ENCODE peak calls at places on chromosome 5, in nine cellular contexts. One of them, this sample, is unnamed.
A peak's percentile ranks its signal among the peaks of the same experiment; 100 is the strongest.

GRCh38 chr5:137649228-137649890 is 86.5 kb downstream of the KLHL3 start:
- DNase-seq in stimulated activated CD8-positive, alpha-beta memory T cell treated with anti-CD3 and anti-CD28 coated beads, Interleukin-15, amount 100 ng/mL, for 4 hours: no peak
- DNase-seq in activated effector memory CD4-positive, alpha-beta T cell treated with anti-CD3 and anti-CD28 coated beads, Interleukin-2, amount 50 U/mL, for 16 hours: no peak
- DNase-seq in uterus: no peak
- DNase-seq in substantia nigra: no peak
- DNase-seq in H54: no peak
- DNase-seq in NCI-H748 treated with DMSO at 0.1 percent for 48 hours: no peak
- DNase-seq in fibroblast of the aortic adventitia: peak; percentile 27
- DNase-seq in astrocyte: peak; percentile 44
- DNase-seq in this sample: peak; percentile 71

GRCh38 chr5:171312129-171312819 is 3.2 kb downstream of the TLX3 start:
- DNase-seq in stimulated activated CD8-positive, alpha-beta memory T cell treated with anti-CD3 and anti-CD28 coated beads, Interleukin-15, amount 100 ng/mL, for 4 hours: no peak
- DNase-seq in activated effector memory CD4-positive, alpha-beta T cell treated with anti-CD3 and anti-CD28 coated beads, Interleukin-2, amount 50 U/mL, for 16 hours: peak; percentile 53
- DNase-seq in uterus: no peak
- DNase-seq in substantia nigra: no peak
- DNase-seq in H54: no peak
- DNase-seq in NCI-H748 treated with DMSO at 0.1 percent for 48 hours: no peak
- DNase-seq in fibroblast of the aortic adventitia: no peak
- DNase-seq in astrocyte: no peak
- DNase-seq in this sample: no peak

GRCh38 chr5:74579215-74579614 is 61.3 kb downstream of the ENC1 start:
- DNase-seq in stimulated activated CD8-positive, alpha-beta memory T cell treated with anti-CD3 and anti-CD28 coated beads, Interleukin-15, amount 100 ng/mL, for 4 hours: peak; percentile 7
- DNase-seq in activated effector memory CD4-positive, alpha-beta T cell treated with anti-CD3 and anti-CD28 coated beads, Interleukin-2, amount 50 U/mL, for 16 hours: peak; percentile 85
- DNase-seq in uterus: no peak
- DNase-seq in substantia nigra: no peak
- DNase-seq in H54: no peak
- DNase-seq in NCI-H748 treated with DMSO at 0.1 percent for 48 hours: no peak
- DNase-seq in fibroblast of the aortic adventitia: no peak
- DNase-seq in astrocyte: peak; percentile 96
- DNase-seq in this sample: no peak

GRCh38 chr5:124088289-124089064 is 576.5 kb downstream of the CSNK1G3 start:
- DNase-seq in stimulated activated CD8-positive, alpha-beta memory T cell treated with anti-CD3 and anti-CD28 coated beads, Interleukin-15, amount 100 ng/mL, for 4 hours: no peak
- DNase-seq in activated effector memory CD4-positive, alpha-beta T cell treated with anti-CD3 and anti-CD28 coated beads, Interleukin-2, amount 50 U/mL, for 16 hours: no peak
- DNase-seq in uterus: no peak
- DNase-seq in substantia nigra: no peak
- DNase-seq in H54: no peak
- DNase-seq in NCI-H748 treated with DMSO at 0.1 percent for 48 hours: peak; percentile 53
- DNase-seq in fibroblast of the aortic adventitia: no peak
- DNase-seq in astrocyte: no peak
- DNase-seq in this sample: no peak

GRCh38 chr5:141843156-141843927 is 34.9 kb downstream of the PCDH1 start:
- DNase-seq in stimulated activated CD8-positive, alpha-beta memory T cell treated with anti-CD3 and anti-CD28 coated beads, Interleukin-15, amount 100 ng/mL, for 4 hours: no peak
- DNase-seq in activated effector memory CD4-positive, alpha-beta T cell treated with anti-CD3 and anti-CD28 coated beads, Interleukin-2, amount 50 U/mL, for 16 hours: no peak
- DNase-seq in uterus: no peak
- DNase-seq in substantia nigra: no peak
- DNase-seq in H54: no peak
- DNase-seq in NCI-H748 treated with DMSO at 0.1 percent for 48 hours: no peak
- DNase-seq in fibroblast of the aortic adventitia: peak; percentile 29
- DNase-seq in astrocyte: peak; percentile 22
- DNase-seq in this sample: peak; percentile 44

GRCh38 chr5:57176350-57176857 is 2.5 kb downstream of the GPBP1 start:
- DNase-seq in stimulated activated CD8-positive, alpha-beta memory T cell treated with anti-CD3 and anti-CD28 coated beads, Interleukin-15, amount 100 ng/mL, for 4 hours: no peak
- DNase-seq in activated effector memory CD4-positive, alpha-beta T cell treated with anti-CD3 and anti-CD28 coated beads, Interleukin-2, amount 50 U/mL, for 16 hours: no peak
- DNase-seq in uterus: no peak
- DNase-seq in substantia nigra: no peak
- DNase-seq in H54: no peak
- DNase-seq in NCI-H748 treated with DMSO at 0.1 percent for 48 hours: no peak
- DNase-seq in fibroblast of the aortic adventitia: peak; percentile 48
- DNase-seq in astrocyte: peak; percentile 81
- DNase-seq in this sample: peak; percentile 92

GRCh38 chr5:122849746-122850145 is 4.3 kb downstream of the SNX24 start:
- DNase-seq in stimulated activated CD8-positive, alpha-beta memory T cell treated with anti-CD3 and anti-CD28 coated beads, Interleukin-15, amount 100 ng/mL, for 4 hours: no peak
- DNase-seq in activated effector memory CD4-positive, alpha-beta T cell treated with anti-CD3 and anti-CD28 coated beads, Interleukin-2, amount 50 U/mL, for 16 hours: no peak
- DNase-seq in uterus: no peak
- DNase-seq in substantia nigra: no peak
- DNase-seq in H54: no peak
- DNase-seq in NCI-H748 treated with DMSO at 0.1 percent for 48 hours: no peak
- DNase-seq in fibroblast of the aortic adventitia: peak; percentile 25
- DNase-seq in astrocyte: peak; percentile 29
- DNase-seq in this sample: peak; percentile 20

GRCh38 chr5:125142439-125142838 is 396.0 kb upstream of the ZNF608 start:
- DNase-seq in stimulated activated CD8-positive, alpha-beta memory T cell treated with anti-CD3 and anti-CD28 coated beads, Interleukin-15, amount 100 ng/mL, for 4 hours: no peak
- DNase-seq in activated effector memory CD4-positive, alpha-beta T cell treated with anti-CD3 and anti-CD28 coated beads, Interleukin-2, amount 50 U/mL, for 16 hours: no peak
- DNase-seq in uterus: no peak
- DNase-seq in substantia nigra: no peak
- DNase-seq in H54: no peak
- DNase-seq in NCI-H748 treated with DMSO at 0.1 percent for 48 hours: no peak
- DNase-seq in fibroblast of the aortic adventitia: peak; percentile 41
- DNase-seq in astrocyte: peak; percentile 27
- DNase-seq in this sample: peak; percentile 54

GRCh38 chr5:156367602-156368001 is 40.6 kb downstream of the SGCD start:
- DNase-seq in stimulated activated CD8-positive, alpha-beta memory T cell treated with anti-CD3 and anti-CD28 coated beads, Interleukin-15, amount 100 ng/mL, for 4 hours: no peak
- DNase-seq in activated effector memory CD4-positive, alpha-beta T cell treated with anti-CD3 and anti-CD28 coated beads, Interleukin-2, amount 50 U/mL, for 16 hours: no peak
- DNase-seq in uterus: no peak
- DNase-seq in substantia nigra: no peak
- DNase-seq in H54: no peak
- DNase-seq in NCI-H748 treated with DMSO at 0.1 percent for 48 hours: no peak
- DNase-seq in fibroblast of the aortic adventitia: peak; percentile 46
- DNase-seq in astrocyte: peak; percentile 90
- DNase-seq in this sample: peak; percentile 99

GRCh38 chr5:2761921-2762488 is 10.5 kb upstream of the IRX2 start:
- DNase-seq in stimulated activated CD8-positive, alpha-beta memory T cell treated with anti-CD3 and anti-CD28 coated beads, Interleukin-15, amount 100 ng/mL, for 4 hours: no peak
- DNase-seq in activated effector memory CD4-positive, alpha-beta T cell treated with anti-CD3 and anti-CD28 coated beads, Interleukin-2, amount 50 U/mL, for 16 hours: no peak
- DNase-seq in uterus: no peak
- DNase-seq in substantia nigra: no peak
- DNase-seq in H54: no peak
- DNase-seq in NCI-H748 treated with DMSO at 0.1 percent for 48 hours: no peak
- DNase-seq in fibroblast of the aortic adventitia: no peak
- DNase-seq in astrocyte: no peak
- DNase-seq in this sample: peak; percentile 15

GRCh38 chr5:109041319-109041718 is 293.6 kb downstream of the FER start:
- DNase-seq in stimulated activated CD8-positive, alpha-beta memory T cell treated with anti-CD3 and anti-CD28 coated beads, Interleukin-15, amount 100 ng/mL, for 4 hours: no peak
- DNase-seq in activated effector memory CD4-positive, alpha-beta T cell treated with anti-CD3 and anti-CD28 coated beads, Interleukin-2, amount 50 U/mL, for 16 hours: no peak
- DNase-seq in uterus: no peak
- DNase-seq in substantia nigra: no peak
- DNase-seq in H54: no peak
- DNase-seq in NCI-H748 treated with DMSO at 0.1 percent for 48 hours: no peak
- DNase-seq in fibroblast of the aortic adventitia: no peak
- DNase-seq in astrocyte: no peak
- DNase-seq in this sample: no peak

GRCh38 chr5:39520232-39520572 is 95.4 kb upstream of the DAB2 start:
- DNase-seq in stimulated activated CD8-positive, alpha-beta memory T cell treated with anti-CD3 and anti-CD28 coated beads, Interleukin-15, amount 100 ng/mL, for 4 hours: no peak
- DNase-seq in activated effector memory CD4-positive, alpha-beta T cell treated with anti-CD3 and anti-CD28 coated beads, Interleukin-2, amount 50 U/mL, for 16 hours: no peak
- DNase-seq in uterus: no peak
- DNase-seq in substantia nigra: no peak
- DNase-seq in H54: no peak
- DNase-seq in NCI-H748 treated with DMSO at 0.1 percent for 48 hours: no peak
- DNase-seq in fibroblast of the aortic adventitia: peak; percentile 90
- DNase-seq in astrocyte: peak; percentile 88
- DNase-seq in this sample: peak; percentile 91

GRCh38 chr5:33711094-33711670 is 180.6 kb downstream of the ADAMTS12 start:
- DNase-seq in stimulated activated CD8-positive, alpha-beta memory T cell treated with anti-CD3 and anti-CD28 coated beads, Interleukin-15, amount 100 ng/mL, for 4 hours: no peak
- DNase-seq in activated effector memory CD4-positive, alpha-beta T cell treated with anti-CD3 and anti-CD28 coated beads, Interleukin-2, amount 50 U/mL, for 16 hours: no peak
- DNase-seq in uterus: no peak
- DNase-seq in substantia nigra: no peak
- DNase-seq in H54: no peak
- DNase-seq in NCI-H748 treated with DMSO at 0.1 percent for 48 hours: no peak
- DNase-seq in fibroblast of the aortic adventitia: no peak
- DNase-seq in astrocyte: no peak
- DNase-seq in this sample: no peak

GRCh38 chr5:178323541-178323865 is 90.9 kb upstream of the PHYKPL start:
- DNase-seq in stimulated activated CD8-positive, alpha-beta memory T cell treated with anti-CD3 and anti-CD28 coated beads, Interleukin-15, amount 100 ng/mL, for 4 hours: no peak
- DNase-seq in activated effector memory CD4-positive, alpha-beta T cell treated with anti-CD3 and anti-CD28 coated beads, Interleukin-2, amount 50 U/mL, for 16 hours: no peak
- DNase-seq in uterus: no peak
- DNase-seq in substantia nigra: no peak
- DNase-seq in H54: no peak
- DNase-seq in NCI-H748 treated with DMSO at 0.1 percent for 48 hours: no peak
- DNase-seq in fibroblast of the aortic adventitia: no peak
- DNase-seq in astrocyte: no peak
- DNase-seq in this sample: no peak

GRCh38 chr5:110506378-110506777 is 220.1 kb downstream of the TMEM232 start:
- DNase-seq in stimulated activated CD8-positive, alpha-beta memory T cell treated with anti-CD3 and anti-CD28 coated beads, Interleukin-15, amount 100 ng/mL, for 4 hours: no peak
- DNase-seq in activated effector memory CD4-positive, alpha-beta T cell treated with anti-CD3 and anti-CD28 coated beads, Interleukin-2, amount 50 U/mL, for 16 hours: no peak
- DNase-seq in uterus: no peak
- DNase-seq in substantia nigra: no peak
- DNase-seq in H54: no peak
- DNase-seq in NCI-H748 treated with DMSO at 0.1 percent for 48 hours: no peak
- DNase-seq in fibroblast of the aortic adventitia: no peak
- DNase-seq in astrocyte: no peak
- DNase-seq in this sample: no peak

GRCh38 chr5:132254321-132254977 is 3.0 kb upstream of the PDLIM4 start:
- DNase-seq in stimulated activated CD8-positive, alpha-beta memory T cell treated with anti-CD3 and anti-CD28 coated beads, Interleukin-15, amount 100 ng/mL, for 4 hours: no peak
- DNase-seq in activated effector memory CD4-positive, alpha-beta T cell treated with anti-CD3 and anti-CD28 coated beads, Interleukin-2, amount 50 U/mL, for 16 hours: no peak
- DNase-seq in uterus: peak; percentile 33
- DNase-seq in substantia nigra: no peak
- DNase-seq in H54: no peak
- DNase-seq in NCI-H748 treated with DMSO at 0.1 percent for 48 hours: no peak
- DNase-seq in fibroblast of the aortic adventitia: peak; percentile 59
- DNase-seq in astrocyte: no peak
- DNase-seq in this sample: no peak

GRCh38 chr5:157670662-157671591 is at the start of gene C5orf52:
- DNase-seq in stimulated activated CD8-positive, alpha-beta memory T cell treated with anti-CD3 and anti-CD28 coated beads, Interleukin-15, amount 100 ng/mL, for 4 hours: no peak
- DNase-seq in activated effector memory CD4-positive, alpha-beta T cell treated with anti-CD3 and anti-CD28 coated beads, Interleukin-2, amount 50 U/mL, for 16 hours: peak; percentile 70
- DNase-seq in uterus: peak; percentile 24
- DNase-seq in substantia nigra: no peak
- DNase-seq in H54: no peak
- DNase-seq in NCI-H748 treated with DMSO at 0.1 percent for 48 hours: peak; percentile 51
- DNase-seq in fibroblast of the aortic adventitia: peak; percentile 21
- DNase-seq in astrocyte: peak; percentile 25
- DNase-seq in this sample: peak; percentile 70

GRCh38 chr5:82031220-82032119 is 59.6 kb downstream of the ATG10 start:
- DNase-seq in stimulated activated CD8-positive, alpha-beta memory T cell treated with anti-CD3 and anti-CD28 coated beads, Interleukin-15, amount 100 ng/mL, for 4 hours: no peak
- DNase-seq in activated effector memory CD4-positive, alpha-beta T cell treated with anti-CD3 and anti-CD28 coated beads, Interleukin-2, amount 50 U/mL, for 16 hours: no peak
- DNase-seq in uterus: no peak
- DNase-seq in substantia nigra: no peak
- DNase-seq in H54: no peak
- DNase-seq in NCI-H748 treated with DMSO at 0.1 percent for 48 hours: no peak
- DNase-seq in fibroblast of the aortic adventitia: no peak
- DNase-seq in astrocyte: no peak
- DNase-seq in this sample: no peak

GRCh38 chr5:179801304-179802206 is 5.1 kb downstream of the MGAT4B start:
- DNase-seq in stimulated activated CD8-positive, alpha-beta memory T cell treated with anti-CD3 and anti-CD28 coated beads, Interleukin-15, amount 100 ng/mL, for 4 hours: peak; percentile 63
- DNase-seq in activated effector memory CD4-positive, alpha-beta T cell treated with anti-CD3 and anti-CD28 coated beads, Interleukin-2, amount 50 U/mL, for 16 hours: peak; percentile 94
- DNase-seq in uterus: peak; percentile 75
- DNase-seq in substantia nigra: peak; percentile 28
- DNase-seq in H54: no peak
- DNase-seq in NCI-H748 treated with DMSO at 0.1 percent for 48 hours: no peak
- DNase-seq in fibroblast of the aortic adventitia: peak; percentile 47
- DNase-seq in astrocyte: no peak
- DNase-seq in this sample: no peak

GRCh38 chr5:142680605-142681259 is 5.2 kb downstream of the FGF1 start:
- DNase-seq in stimulated activated CD8-positive, alpha-beta memory T cell treated with anti-CD3 and anti-CD28 coated beads, Interleukin-15, amount 100 ng/mL, for 4 hours: no peak
- DNase-seq in activated effector memory CD4-positive, alpha-beta T cell treated with anti-CD3 and anti-CD28 coated beads, Interleukin-2, amount 50 U/mL, for 16 hours: no peak
- DNase-seq in uterus: no peak
- DNase-seq in substantia nigra: no peak
- DNase-seq in H54: peak; percentile 57
- DNase-seq in NCI-H748 treated with DMSO at 0.1 percent for 48 hours: no peak
- DNase-seq in fibroblast of the aortic adventitia: peak; percentile 34
- DNase-seq in astrocyte: peak; percentile 66
- DNase-seq in this sample: peak; percentile 63

GRCh38 chr5:32326216-32326772 is 13.6 kb upstream of the MTMR12 start:
- DNase-seq in stimulated activated CD8-positive, alpha-beta memory T cell treated with anti-CD3 and anti-CD28 coated beads, Interleukin-15, amount 100 ng/mL, for 4 hours: no peak
- DNase-seq in activated effector memory CD4-positive, alpha-beta T cell treated with anti-CD3 and anti-CD28 coated beads, Interleukin-2, amount 50 U/mL, for 16 hours: no peak
- DNase-seq in uterus: no peak
- DNase-seq in substantia nigra: no peak
- DNase-seq in H54: no peak
- DNase-seq in NCI-H748 treated with DMSO at 0.1 percent for 48 hours: no peak
- DNase-seq in fibroblast of the aortic adventitia: peak; percentile 4
- DNase-seq in astrocyte: peak; percentile 53
- DNase-seq in this sample: peak; percentile 63

GRCh38 chr5:61332369-61332745 is 299 bp downstream of the ZSWIM6 start:
- DNase-seq in stimulated activated CD8-positive, alpha-beta memory T cell treated with anti-CD3 and anti-CD28 coated beads, Interleukin-15, amount 100 ng/mL, for 4 hours: no peak
- DNase-seq in activated effector memory CD4-positive, alpha-beta T cell treated with anti-CD3 and anti-CD28 coated beads, Interleukin-2, amount 50 U/mL, for 16 hours: peak; percentile 80
- DNase-seq in uterus: peak; percentile 36
- DNase-seq in substantia nigra: peak; percentile 39
- DNase-seq in H54: no peak
- DNase-seq in NCI-H748 treated with DMSO at 0.1 percent for 48 hours: peak; percentile 18
- DNase-seq in fibroblast of the aortic adventitia: no peak
- DNase-seq in astrocyte: no peak
- DNase-seq in this sample: peak; percentile 72

GRCh38 chr5:166074839-166075481 is 2216.5 kb upstream of the WWC1 start:
- DNase-seq in stimulated activated CD8-positive, alpha-beta memory T cell treated with anti-CD3 and anti-CD28 coated beads, Interleukin-15, amount 100 ng/mL, for 4 hours: no peak
- DNase-seq in activated effector memory CD4-positive, alpha-beta T cell treated with anti-CD3 and anti-CD28 coated beads, Interleukin-2, amount 50 U/mL, for 16 hours: no peak
- DNase-seq in uterus: no peak
- DNase-seq in substantia nigra: no peak
- DNase-seq in H54: no peak
- DNase-seq in NCI-H748 treated with DMSO at 0.1 percent for 48 hours: no peak
- DNase-seq in fibroblast of the aortic adventitia: no peak
- DNase-seq in astrocyte: no peak
- DNase-seq in this sample: no peak

GRCh38 chr5:84393969-84394368 is 9.3 kb upstream of the EDIL3 start:
- DNase-seq in stimulated activated CD8-positive, alpha-beta memory T cell treated with anti-CD3 and anti-CD28 coated beads, Interleukin-15, amount 100 ng/mL, for 4 hours: no peak
- DNase-seq in activated effector memory CD4-positive, alpha-beta T cell treated with anti-CD3 and anti-CD28 coated beads, Interleukin-2, amount 50 U/mL, for 16 hours: no peak
- DNase-seq in uterus: no peak
- DNase-seq in substantia nigra: no peak
- DNase-seq in H54: peak; percentile 42
- DNase-seq in NCI-H748 treated with DMSO at 0.1 percent for 48 hours: no peak
- DNase-seq in fibroblast of the aortic adventitia: peak; percentile 86
- DNase-seq in astrocyte: peak; percentile 89
- DNase-seq in this sample: peak; percentile 88

GRCh38 chr5:43432486-43433365 is 20.5 kb upstream of the CCL28 start:
- DNase-seq in stimulated activated CD8-positive, alpha-beta memory T cell treated with anti-CD3 and anti-CD28 coated beads, Interleukin-15, amount 100 ng/mL, for 4 hours: no peak
- DNase-seq in activated effector memory CD4-positive, alpha-beta T cell treated with anti-CD3 and anti-CD28 coated beads, Interleukin-2, amount 50 U/mL, for 16 hours: no peak
- DNase-seq in uterus: no peak
- DNase-seq in substantia nigra: no peak
- DNase-seq in H54: no peak
- DNase-seq in NCI-H748 treated with DMSO at 0.1 percent for 48 hours: no peak
- DNase-seq in fibroblast of the aortic adventitia: peak; percentile 94
- DNase-seq in astrocyte: peak; percentile 90
- DNase-seq in this sample: peak; percentile 50

GRCh38 chr5:9046756-9047481 is 499.0 kb downstream of the SEMA5A start:
- DNase-seq in stimulated activated CD8-positive, alpha-beta memory T cell treated with anti-CD3 and anti-CD28 coated beads, Interleukin-15, amount 100 ng/mL, for 4 hours: no peak
- DNase-seq in activated effector memory CD4-positive, alpha-beta T cell treated with anti-CD3 and anti-CD28 coated beads, Interleukin-2, amount 50 U/mL, for 16 hours: no peak
- DNase-seq in uterus: peak; percentile 30
- DNase-seq in substantia nigra: no peak
- DNase-seq in H54: peak; percentile 80
- DNase-seq in NCI-H748 treated with DMSO at 0.1 percent for 48 hours: no peak
- DNase-seq in fibroblast of the aortic adventitia: peak; percentile 89
- DNase-seq in astrocyte: peak; percentile 95
- DNase-seq in this sample: peak; percentile 93

GRCh38 chr5:138716456-138716924 is 36.7 kb upstream of the CTNNA1 start:
- DNase-seq in stimulated activated CD8-positive, alpha-beta memory T cell treated with anti-CD3 and anti-CD28 coated beads, Interleukin-15, amount 100 ng/mL, for 4 hours: no peak
- DNase-seq in activated effector memory CD4-positive, alpha-beta T cell treated with anti-CD3 and anti-CD28 coated beads, Interleukin-2, amount 50 U/mL, for 16 hours: no peak
- DNase-seq in uterus: no peak
- DNase-seq in substantia nigra: no peak
- DNase-seq in H54: no peak
- DNase-seq in NCI-H748 treated with DMSO at 0.1 percent for 48 hours: peak; percentile 71
- DNase-seq in fibroblast of the aortic adventitia: peak; percentile 29
- DNase-seq in astrocyte: peak; percentile 34
- DNase-seq in this sample: no peak

GRCh38 chr5:56419667-56420066 is 186.5 kb upstream of the ANKRD55 start:
- DNase-seq in stimulated activated CD8-positive, alpha-beta memory T cell treated with anti-CD3 and anti-CD28 coated beads, Interleukin-15, amount 100 ng/mL, for 4 hours: no peak
- DNase-seq in activated effector memory CD4-positive, alpha-beta T cell treated with anti-CD3 and anti-CD28 coated beads, Interleukin-2, amount 50 U/mL, for 16 hours: no peak
- DNase-seq in uterus: no peak
- DNase-seq in substantia nigra: no peak
- DNase-seq in H54: no peak
- DNase-seq in NCI-H748 treated with DMSO at 0.1 percent for 48 hours: no peak
- DNase-seq in fibroblast of the aortic adventitia: no peak
- DNase-seq in astrocyte: no peak
- DNase-seq in this sample: no peak

GRCh38 chr5:124377386-124377785 is 369.1 kb downstream of the ZNF608 start:
- DNase-seq in stimulated activated CD8-positive, alpha-beta memory T cell treated with anti-CD3 and anti-CD28 coated beads, Interleukin-15, amount 100 ng/mL, for 4 hours: no peak
- DNase-seq in activated effector memory CD4-positive, alpha-beta T cell treated with anti-CD3 and anti-CD28 coated beads, Interleukin-2, amount 50 U/mL, for 16 hours: no peak
- DNase-seq in uterus: no peak
- DNase-seq in substantia nigra: no peak
- DNase-seq in H54: no peak
- DNase-seq in NCI-H748 treated with DMSO at 0.1 percent for 48 hours: no peak
- DNase-seq in fibroblast of the aortic adventitia: no peak
- DNase-seq in astrocyte: no peak
- DNase-seq in this sample: no peak

GRCh38 chr5:10543585-10544040 is 20.3 kb upstream of the ANKRD33B start:
- DNase-seq in stimulated activated CD8-positive, alpha-beta memory T cell treated with anti-CD3 and anti-CD28 coated beads, Interleukin-15, amount 100 ng/mL, for 4 hours: no peak
- DNase-seq in activated effector memory CD4-positive, alpha-beta T cell treated with anti-CD3 and anti-CD28 coated beads, Interleukin-2, amount 50 U/mL, for 16 hours: no peak
- DNase-seq in uterus: no peak
- DNase-seq in substantia nigra: no peak
- DNase-seq in H54: no peak
- DNase-seq in NCI-H748 treated with DMSO at 0.1 percent for 48 hours: no peak
- DNase-seq in fibroblast of the aortic adventitia: no peak
- DNase-seq in astrocyte: no peak
- DNase-seq in this sample: no peak

GRCh38 chr5:1183424-1184162 is 17.8 kb upstream of the SLC6A19 start:
- DNase-seq in stimulated activated CD8-positive, alpha-beta memory T cell treated with anti-CD3 and anti-CD28 coated beads, Interleukin-15, amount 100 ng/mL, for 4 hours: no peak
- DNase-seq in activated effector memory CD4-positive, alpha-beta T cell treated with anti-CD3 and anti-CD28 coated beads, Interleukin-2, amount 50 U/mL, for 16 hours: no peak
- DNase-seq in uterus: no peak
- DNase-seq in substantia nigra: no peak
- DNase-seq in H54: no peak
- DNase-seq in NCI-H748 treated with DMSO at 0.1 percent for 48 hours: no peak
- DNase-seq in fibroblast of the aortic adventitia: no peak
- DNase-seq in astrocyte: no peak
- DNase-seq in this sample: no peak